ENCODE peak calls at places on chromosomes 1 and 21, in seven cellular contexts. A, O, Q, T, L, C and F are unnamed samples.
A peak's percentile ranks its signal among the peaks of the same experiment; 100 is the strongest.

GRCh38 chr1:94753171-94753972 is 66.8 kb upstream of the SLC44A3 start:
- DNase-seq in A (peak; percentile 88), O (no peak), Q (no peak), T (no peak), L (no peak), C (no peak), F (no peak)

GRCh38 chr1:196078691-196079090 is 529.5 kb downstream of the KCNT2 start:
- DNase-seq in A (no peak), O (no peak), Q (no peak), T (peak; percentile 64), L (no peak), C (no peak), F (no peak)

GRCh38 chr1:31181515-31182343 is 58.0 kb downstream of the NKAIN1 start:
- DNase-seq in A (peak; percentile 61), O (peak; percentile 66), Q (no peak), T (peak; percentile 61), L (peak; percentile 79), C (no peak), F (peak; percentile 53)

GRCh38 chr1:93448983-93449805 is 1.3 kb downstream of the FNBP1L start:
- DNase-seq in A (no peak), O (no peak), Q (no peak), T (peak; percentile 57), L (peak; percentile 77), C (no peak), F (no peak)

GRCh38 chr1:171985639-171986038 is 144.3 kb downstream of the DNM3 start:
- DNase-seq in A (no peak), O (peak; percentile 8), Q (no peak), T (peak; percentile 19), L (peak; percentile 49), C (no peak), F (no peak)

GRCh38 chr21:44931137-44931500 is 8.7 kb upstream of the SLX9 start:
- DNase-seq in A (no peak), O (peak; percentile 45), Q (no peak), T (no peak), L (no peak), C (no peak), F (peak; percentile 64)

GRCh38 chr1:65505547-65506325 is 85.3 kb downstream of the LEPR start:
- DNase-seq in A (no peak), O (no peak), Q (no peak), T (no peak), L (no peak), C (no peak), F (no peak)

GRCh38 chr1:228392111-228392936 is 14.3 kb downstream of the TRIM11 start:
- DNase-seq in A (no peak), O (no peak), Q (no peak), T (no peak), L (no peak), C (peak; percentile 40), F (no peak)

GRCh38 chr1:56576880-56577858 is 2.2 kb downstream of the PLPP3 start:
- DNase-seq in A (peak; percentile 28), O (no peak), Q (no peak), T (peak; percentile 37), L (no peak), C (no peak), F (no peak)

GRCh38 chr1:205517763-205518162 is 13.3 kb downstream of the CDK18 start:
- DNase-seq in A (no peak), O (no peak), Q (no peak), T (no peak), L (no peak), C (no peak), F (no peak)

GRCh38 chr1:202694354-202694753 is 15.9 kb downstream of the SYT2 start:
- DNase-seq in A (no peak), O (no peak), Q (no peak), T (no peak), L (no peak), C (no peak), F (no peak)

GRCh38 chr1:177423083-177423482 is 252.3 kb downstream of the BRINP2 start:
- DNase-seq in A (no peak), O (no peak), Q (no peak), T (no peak), L (no peak), C (no peak), F (no peak)

GRCh38 chr1:23777979-23778814 is at the start of gene PITHD1:
- DNase-seq in A (peak; percentile 90), O (peak; percentile 83), Q (peak; percentile 52), T (peak; percentile 86), L (peak; percentile 65), C (peak; percentile 83), F (peak; percentile 83)

GRCh38 chr1:59107516-59107915 is 189.4 kb upstream of the FGGY start:
- DNase-seq in A (peak; percentile 77), O (no peak), Q (no peak), T (peak; percentile 97), L (no peak), C (peak; percentile 73), F (no peak)

GRCh38 chr1:97630281-97630680 is 290.6 kb downstream of the DPYD start:
- DNase-seq in A (no peak), O (no peak), Q (no peak), T (no peak), L (no peak), C (no peak), F (no peak)

DNA sequence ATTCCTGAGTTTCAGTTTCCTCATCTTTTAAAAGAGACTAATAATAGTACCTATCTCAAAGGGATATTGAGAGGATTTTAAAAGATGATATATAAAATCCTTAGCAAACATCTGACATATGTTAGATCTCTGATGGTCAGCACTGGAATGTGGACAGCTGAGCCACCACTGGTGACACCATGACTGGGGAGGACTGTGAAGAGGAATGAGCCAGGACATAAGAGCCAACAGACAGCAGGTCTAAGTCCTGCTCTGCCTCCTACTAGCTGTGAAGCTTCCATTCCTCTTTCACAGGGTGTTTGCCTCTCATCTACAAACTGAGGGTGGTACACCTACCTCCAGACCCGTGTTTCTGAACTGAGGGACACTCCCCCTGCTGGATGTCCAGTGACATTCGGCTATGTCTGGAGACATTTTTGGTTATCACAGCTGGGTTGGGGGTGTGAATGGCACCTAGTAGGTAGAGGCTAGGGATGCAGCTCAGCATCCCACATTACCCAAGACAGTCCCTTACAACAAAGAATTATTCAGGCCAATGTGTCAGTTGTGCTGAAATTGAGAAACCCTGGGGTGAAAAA is 109.1 kb upstream of the OLIG2 start:
- DNase-seq in A (no peak), O (peak; percentile 14), Q (no peak), T (no peak), L (peak; percentile 15), C (no peak), F (no peak)
- TF ChIP-seq CTCF in A (no peak), O (peak; percentile 47), Q (no peak), T (no peak), L (no peak), C (no peak), F (no peak)

DNA sequence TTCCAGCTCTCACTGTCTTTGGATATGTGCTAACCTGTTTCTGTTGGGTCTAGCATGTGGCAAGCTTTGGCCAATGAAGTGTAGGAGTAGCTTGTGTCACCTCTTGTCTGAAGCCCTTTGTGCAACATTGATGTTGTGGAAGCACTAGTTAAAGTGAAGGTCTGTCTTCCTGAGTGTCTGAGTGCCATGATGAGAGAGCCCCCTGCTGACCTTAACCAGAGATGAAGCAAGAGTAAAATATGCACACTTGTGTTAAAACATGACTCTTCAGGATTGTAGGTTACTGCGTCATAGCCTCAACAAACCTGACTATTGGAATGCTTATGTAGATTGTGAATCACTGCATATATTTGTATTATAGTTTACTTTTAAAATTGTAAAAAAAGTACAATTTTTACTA is 103.7 kb downstream of the NCAM2 start:
- DNase-seq in A (no peak), O (peak; percentile 6), Q (no peak), T (no peak), L (no peak), C (no peak), F (no peak)
- TF ChIP-seq CTCF in A (no peak), O (no peak), Q (no peak), T (no peak), L (no peak), C (no peak), F (no peak)

GRCh38 chr1:153614906-153615305 is 1.2 kb downstream of the S100A14 start:
- DNase-seq in A (no peak), O (no peak), Q (no peak), T (no peak), L (no peak), C (no peak), F (no peak)

GRCh38 chr1:153612755-153613331 is at the start of gene S100A16:
- DNase-seq in A (peak; percentile 88), O (no peak), Q (no peak), T (peak; percentile 95), L (peak; percentile 88), C (peak; percentile 90), F (no peak)

GRCh38 chr1:153615406-153615805 is 719 bp downstream of the S100A14 start:
- DNase-seq in A (no peak), O (no peak), Q (no peak), T (peak; percentile 70), L (no peak), C (peak; percentile 73), F (no peak)

GRCh38 chr1:153613406-153613805 is 469 bp upstream of the S100A16 start:
- DNase-seq in A (no peak), O (no peak), Q (no peak), T (no peak), L (no peak), C (no peak), F (no peak)

DNA sequence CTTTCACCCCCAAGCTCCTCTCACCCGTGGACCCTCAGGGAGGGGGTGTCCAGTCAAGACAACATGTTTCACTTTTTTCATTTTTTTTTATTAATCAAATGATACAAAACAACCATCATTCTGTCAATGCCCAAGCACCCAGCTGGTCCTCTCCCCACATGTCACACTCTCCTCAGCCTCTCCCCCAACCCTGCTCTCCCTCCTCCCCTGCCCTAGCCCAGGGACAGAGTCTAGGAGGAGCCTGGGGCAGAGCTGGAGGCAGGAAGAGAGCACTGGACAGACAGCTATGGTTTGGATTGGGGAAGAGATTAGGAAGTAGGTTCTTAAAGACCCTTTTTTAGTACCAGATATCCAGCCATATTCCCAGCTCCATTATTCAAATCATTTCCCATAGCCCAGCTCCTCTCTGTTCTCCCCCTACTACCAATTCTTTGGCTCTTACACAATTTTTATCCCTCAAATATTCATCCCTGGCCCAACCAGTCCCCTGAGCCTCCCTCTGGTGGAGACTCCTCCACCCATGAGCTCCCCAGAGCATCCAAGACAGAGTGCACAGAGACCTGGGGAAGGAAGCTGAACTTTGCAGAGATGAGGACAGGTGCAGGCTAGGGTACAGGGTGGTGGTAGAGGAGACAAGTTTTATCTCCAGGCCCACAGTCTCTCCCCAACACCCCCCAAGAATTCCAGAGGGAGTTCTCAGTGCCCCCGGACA is 1.4 kb upstream of the S100A16 start:
- DNase-seq in A (no peak), O (no peak), Q (no peak), T (no peak), L (no peak), C (no peak), F (no peak)
- TF ChIP-seq CTCF in A (no peak), O (no peak), Q (peak; percentile 28), T (peak; percentile 31), L (no peak), C (no peak), F (no peak)

DNA sequence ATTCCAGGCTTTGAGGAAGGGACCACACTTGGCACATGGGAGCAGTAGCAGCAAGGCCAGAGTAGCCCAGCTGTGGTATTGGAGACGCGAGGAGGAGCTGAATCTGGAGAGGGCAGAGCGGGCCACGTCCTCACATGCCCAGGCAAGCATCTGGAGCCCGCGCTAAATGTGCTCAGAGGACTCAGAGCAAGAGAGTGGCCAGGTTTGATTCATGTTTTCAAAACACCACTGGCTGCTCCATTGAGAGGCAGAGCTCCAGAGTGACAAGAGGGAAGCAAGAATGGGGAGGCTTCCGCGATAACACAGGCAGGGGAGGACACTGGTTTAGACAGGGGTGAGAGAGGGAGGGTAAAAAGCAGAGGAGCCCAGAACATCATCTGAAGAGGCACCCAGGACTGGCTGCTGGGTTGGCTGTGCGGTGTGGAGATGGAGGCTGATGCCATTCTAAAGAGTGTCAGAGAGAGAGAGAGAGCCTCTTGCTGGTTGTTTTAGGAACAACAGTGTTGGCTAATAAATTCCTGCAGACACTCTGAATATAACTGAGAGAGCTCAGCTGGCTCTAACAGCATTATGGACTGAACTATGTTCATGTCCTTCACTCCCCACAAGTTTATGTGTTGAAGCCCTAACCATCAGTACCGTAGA is 32.3 kb downstream of the RCAN1 start:
- DNase-seq in A (peak; percentile 59), O (peak; percentile 19), Q (no peak), T (peak; percentile 92), L (peak; percentile 34), C (no peak), F (no peak)
- TF ChIP-seq CTCF in A (peak; percentile 32), O (no peak), Q (peak; percentile 75), T (peak; percentile 62), L (no peak), C (peak; percentile 46), F (no peak)